ENCODE peak calls at places on chromosomes 2 and 18, in ten cellular contexts. M is fibroblast of mammary gland; E is sigmoid colon; P is glutamatergic neuron; N is lower lobe of right lung; W is GM10248; X is dorsolateral prefrontal cortex; F is fibroblast of pulmonary artery; R is HepG2; D is CD4-positive, alpha-beta T cell. J is an unnamed sample.

GRCh38 chr2:223460774-223461211 is 141.4 kb downstream of the SCG2 start:
- DNase-seq in D (no peak), P (no peak), W (no peak), E (no peak), X (no peak), N (no peak), F (peak), R (no peak), M (peak), J (no peak)

GRCh38 chr2:222320441-222321395 is 21.9 kb upstream of the PAX3 start:
- DNase-seq in F (no peak), R (no peak), D (no peak), N (no peak), M (no peak), E (no peak), P (peak), W (no peak), X (peak), J (no peak)

GRCh38 chr2:43142921-43143438 is 83.4 kb downstream of the ZFP36L2 start:
- DNase-seq in P (no peak), R (peak), E (no peak), M (peak), F (peak), W (no peak), D (no peak), N (no peak), X (no peak), J (peak)

GRCh38 chr2:24111407-24111861 is 11.7 kb downstream of the PFN4 start:
- DNase-seq in M (peak), E (no peak), W (no peak), N (no peak), F (no peak), R (no peak), X (no peak), D (no peak), P (no peak), J (no peak)

GRCh38 chr18:79579807-79580480 is 99.7 kb upstream of the CTDP1 start:
- DNase-seq in E (peak), X (no peak), F (no peak), P (no peak), W (no peak), D (no peak), N (peak), M (no peak), R (no peak), J (no peak)

GRCh38 chr2:161370981-161371380 is 45.1 kb upstream of the TBR1 start:
- DNase-seq in X (no peak), F (no peak), M (no peak), D (no peak), E (no peak), P (no peak), N (no peak), R (no peak), W (no peak), J (no peak)

GRCh38 chr2:54287532-54287931 is 31.5 kb upstream of the TSPYL6 start:
- DNase-seq in W (no peak), E (peak), M (no peak), P (no peak), D (no peak), N (no peak), R (no peak), F (no peak), X (no peak), J (no peak)

GRCh38 chr2:124836415-124836814 is 811.3 kb downstream of the CNTNAP5 start:
- DNase-seq in P (no peak), N (no peak), R (no peak), W (no peak), D (no peak), M (no peak), X (no peak), E (no peak), F (peak), J (no peak)

GRCh38 chr2:170845343-170845742 is 28.7 kb downstream of the GAD1 start:
- DNase-seq in W (no peak), P (peak), E (no peak), R (no peak), D (no peak), F (no peak), N (no peak), X (no peak), M (no peak), J (peak)

GRCh38 chr2:15316370-15316814 is 244.7 kb downstream of the NBAS start:
- DNase-seq in P (no peak), F (no peak), R (no peak), E (no peak), M (no peak), W (no peak), X (no peak), D (no peak), N (peak), J (peak)

GRCh38 chr2:2590796-2591541 is 259.9 kb upstream of the MYT1L start:
- DNase-seq in X (peak), R (no peak), W (no peak), P (no peak), N (no peak), F (no peak), E (no peak), D (no peak), M (no peak), J (no peak)

GRCh38 chr2:106852103-106852502 is 33.9 kb downstream of the ST6GAL2 start:
- DNase-seq in R (no peak), F (no peak), P (no peak), X (no peak), E (no peak), W (no peak), N (no peak), D (no peak), M (no peak), J (no peak)

GRCh38 chr2:143717053-143717452 is 587.8 kb downstream of the ARHGAP15 start:
- DNase-seq in F (peak), N (no peak), X (no peak), P (no peak), M (no peak), E (no peak), R (no peak), D (no peak), W (no peak), J (no peak)

GRCh38 chr2:230913406-230913805 is 11.6 kb downstream of the GPR55 start:
- DNase-seq in W (no peak), M (peak), E (peak), X (peak), R (peak), N (peak), F (peak), P (no peak), D (no peak), J (peak)

GRCh38 chr18:57859314-57859713 is 56.2 kb upstream of the ATP8B1 start:
- DNase-seq in M (peak), W (peak), D (no peak), F (peak), P (no peak), E (no peak), N (no peak), X (no peak), R (peak), J (peak)
- TF ChIP-seq CTCF in M (peak), W (peak), D (no peak), F (peak), P (peak), E (no peak), N (peak), X (no peak), R (peak), J (peak)

GRCh38 chr2:103153580-103153979 is 391.7 kb downstream of the TMEM182 start:
- DNase-seq in E (no peak), N (no peak), W (no peak), P (no peak), D (no peak), M (no peak), R (no peak), X (no peak), F (no peak), J (no peak)

GRCh38 chr2:103161456-103162289 is 399.8 kb downstream of the TMEM182 start:
- DNase-seq in X (no peak), M (peak), W (peak), R (peak), N (no peak), D (no peak), F (peak), E (no peak), P (no peak), J (peak)

GRCh38 chr2:103155308-103155707 is 393.5 kb downstream of the TMEM182 start:
- DNase-seq in F (no peak), D (no peak), P (no peak), N (no peak), X (no peak), M (no peak), W (no peak), E (no peak), R (no peak), J (no peak)

GRCh38 chr2:103159018-103159417 is 397.2 kb downstream of the TMEM182 start:
- DNase-seq in D (no peak), W (no peak), E (no peak), R (no peak), P (no peak), X (no peak), F (no peak), M (no peak), N (no peak), J (no peak)
- TF ChIP-seq CTCF in D (no peak), W (no peak), E (no peak), R (peak), P (no peak), X (no peak), F (no peak), M (no peak), N (no peak), J (no peak)

GRCh38 chr2:134470561-134471168 is 216.8 kb downstream of the MGAT5 start:
- DNase-seq in W (no peak), M (no peak), X (no peak), N (no peak), D (no peak), F (no peak), E (no peak), P (no peak), R (no peak), J (no peak)
- TF ChIP-seq CTCF in W (no peak), M (no peak), X (no peak), N (no peak), D (no peak), F (no peak), E (no peak), P (no peak), R (no peak), J (no peak)

DNA sequence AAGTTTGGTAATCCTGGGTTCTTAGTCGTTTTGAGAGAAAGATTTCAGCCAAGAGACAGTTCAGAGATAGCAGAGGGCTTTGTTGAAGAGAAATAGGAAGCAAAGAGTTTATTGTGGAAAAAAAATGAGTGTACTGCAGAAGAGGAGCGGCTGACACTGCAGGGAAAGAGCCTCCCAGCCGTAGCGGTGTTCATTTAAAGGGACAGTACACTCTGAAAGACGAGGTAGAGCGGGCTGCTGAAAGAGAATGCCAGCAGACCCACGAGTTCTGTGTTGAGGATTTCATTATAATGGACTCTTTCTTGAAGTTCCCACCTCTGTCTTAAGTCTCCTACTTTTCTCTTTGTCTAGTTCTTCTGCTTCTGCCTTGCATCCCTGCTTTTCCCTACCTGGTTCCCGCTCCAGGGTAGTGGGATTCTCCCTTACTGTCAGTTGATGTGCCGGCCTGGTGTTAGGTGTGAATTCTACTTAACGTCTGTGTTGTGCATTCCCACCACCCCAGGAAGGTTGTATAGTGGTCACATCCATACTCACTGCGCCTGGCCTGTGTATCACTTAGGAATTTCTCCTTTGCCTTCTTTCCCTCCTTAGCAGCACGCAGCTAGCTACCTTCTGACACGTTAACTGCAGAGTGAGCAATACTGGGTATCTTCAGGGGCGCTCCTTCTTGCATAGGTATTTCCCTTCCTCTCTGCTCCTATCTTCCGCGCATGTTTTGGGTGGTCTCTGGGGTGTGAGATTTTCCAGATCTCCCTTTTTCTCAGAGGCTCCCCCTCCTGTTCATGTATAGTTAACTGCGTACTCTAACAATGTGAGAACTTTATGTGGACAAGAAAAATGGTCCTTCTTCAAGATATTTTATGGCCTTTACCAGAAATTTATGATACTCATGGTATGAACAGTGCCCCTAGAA is 164.5 kb downstream of the PTH2R start:
- DNase-seq in D (no peak), P (no peak), M (no peak), W (no peak), X (no peak), N (no peak), R (no peak), F (no peak), E (no peak), J (no peak)
- TF ChIP-seq CTCF in D (no peak), P (no peak), M (no peak), W (no peak), X (no peak), N (no peak), R (no peak), F (no peak), E (no peak), J (no peak)

DNA sequence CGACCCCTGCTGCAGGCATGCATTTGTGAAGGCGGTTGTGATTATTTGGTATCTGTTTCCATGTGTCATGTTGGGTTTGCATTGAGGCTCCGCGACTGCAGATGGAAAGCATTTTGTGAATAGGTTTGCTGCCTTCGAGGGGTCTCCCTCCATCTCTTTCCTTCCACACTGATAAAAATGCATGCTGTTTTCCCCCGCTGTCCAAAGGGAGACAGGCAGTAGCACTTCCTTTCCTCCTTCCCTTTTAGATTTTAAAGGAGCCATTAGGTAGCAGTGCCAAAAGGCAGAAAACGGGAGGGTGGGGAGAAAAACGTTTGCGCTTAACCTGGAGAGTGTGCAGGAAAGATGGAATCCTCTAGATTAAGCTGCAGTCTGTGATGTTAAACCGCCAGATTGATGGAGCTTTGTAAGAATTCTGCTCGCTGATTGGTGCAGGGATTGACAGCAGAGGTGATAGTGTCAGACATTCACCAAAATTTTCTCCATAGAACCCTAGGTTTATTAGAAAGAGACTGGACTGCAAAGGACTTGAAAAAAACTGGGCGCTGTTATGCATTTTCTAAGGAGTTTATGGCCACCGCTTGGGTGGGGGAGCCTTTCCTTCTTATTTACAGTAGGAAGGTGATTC is 653 bp downstream of the MAPRE2 start:
- DNase-seq in E (no peak), M (no peak), N (no peak), R (no peak), X (no peak), D (no peak), F (no peak), P (no peak), W (peak), J (peak)
- TF ChIP-seq CTCF in E (no peak), M (no peak), N (no peak), R (no peak), X (no peak), D (no peak), F (no peak), P (no peak), W (no peak), J (no peak)

DNA sequence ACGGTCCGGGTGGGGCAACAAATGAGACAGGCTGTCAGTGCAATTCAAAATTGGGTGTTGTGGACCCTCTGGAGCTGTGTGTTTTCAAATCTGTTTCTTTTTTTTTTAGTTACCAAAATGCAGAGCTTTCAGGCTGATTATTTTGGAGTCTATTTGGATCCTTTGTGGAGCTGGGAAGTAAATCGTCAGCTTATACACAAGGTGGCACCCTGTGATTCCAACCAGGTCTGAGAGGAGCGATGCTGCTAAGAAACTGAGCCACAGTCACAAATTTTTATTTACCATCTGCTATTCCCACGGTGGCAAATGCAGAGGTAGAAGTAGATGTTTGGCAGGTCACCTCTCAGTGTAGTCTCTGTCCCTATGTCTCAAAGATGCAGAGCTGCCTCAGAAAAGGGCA is 3.8 kb upstream of the EPC2 start:
- DNase-seq in F (peak), X (peak), R (peak), P (no peak), M (peak), W (no peak), D (no peak), N (no peak), E (no peak), J (no peak)
- TF ChIP-seq CTCF in F (peak), X (peak), R (peak), P (no peak), M (peak), W (no peak), D (no peak), N (no peak), E (no peak), J (no peak)

GRCh38 chr2:94979406-94980375 is 45.8 kb upstream of the MAL start:
- DNase-seq in E (no peak), X (no peak), W (no peak), R (no peak), P (no peak), N (no peak), F (no peak), M (no peak), D (no peak), J (no peak)

GRCh38 chr2:94984964-94985575 is 40.4 kb upstream of the MAL start:
- DNase-seq in E (no peak), W (no peak), M (no peak), F (no peak), D (no peak), P (peak), N (no peak), X (no peak), R (no peak), J (no peak)

GRCh38 chr2:94982661-94983060 is 42.8 kb upstream of the MAL start:
- DNase-seq in P (peak), R (no peak), W (no peak), X (no peak), D (no peak), N (no peak), F (peak), E (no peak), M (peak), J (no peak)

GRCh38 chr2:94980406-94980805 is 45.1 kb upstream of the MAL start:
- DNase-seq in X (no peak), F (no peak), R (no peak), N (no peak), E (no peak), M (no peak), D (no peak), W (no peak), P (no peak), J (no peak)

GRCh38 chr2:94982156-94982555 is 43.4 kb upstream of the MAL start:
- DNase-seq in M (no peak), R (no peak), N (no peak), E (no peak), X (no peak), F (no peak), W (no peak), P (no peak), D (no peak), J (no peak)
- TF ChIP-seq CTCF in M (no peak), R (no peak), N (no peak), E (no peak), X (no peak), F (no peak), W (no peak), P (no peak), D (no peak), J (no peak)

DNA sequence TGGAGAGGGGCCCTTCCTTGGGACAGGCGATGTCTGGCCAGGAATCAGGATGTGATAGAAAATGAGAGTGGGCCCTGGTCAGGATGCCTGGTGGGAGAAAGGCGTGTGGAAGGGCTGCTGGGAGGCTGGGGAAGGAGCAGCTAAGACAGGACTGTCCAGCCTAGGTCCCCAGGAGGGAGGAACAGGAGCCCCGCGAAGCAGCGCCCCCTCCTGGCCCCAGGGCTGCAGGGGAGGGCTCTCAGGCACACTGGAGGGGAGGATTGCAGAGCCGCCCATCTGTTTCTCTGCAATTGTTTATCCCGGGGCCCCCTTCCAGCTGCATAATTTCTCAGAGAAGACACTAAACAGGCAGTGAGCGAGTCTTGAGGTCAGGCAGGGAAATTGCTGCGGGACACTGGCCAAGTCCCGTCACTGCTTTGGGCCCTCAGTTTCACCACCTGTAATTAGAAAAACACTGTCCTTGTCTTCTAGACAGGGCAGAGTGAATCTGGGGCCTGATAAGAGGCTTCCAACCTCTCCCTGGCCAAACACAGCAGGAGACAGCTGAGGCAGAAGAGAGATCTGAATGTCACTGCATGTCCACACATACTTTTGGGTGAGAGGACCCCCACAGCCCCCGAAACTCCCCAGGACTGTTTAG is 3.9 kb upstream of the NPPC start:
- DNase-seq in N (no peak), R (no peak), X (no peak), D (no peak), F (no peak), W (peak), E (peak), P (peak), M (peak), J (peak)
- TF ChIP-seq CTCF in N (no peak), R (peak), X (no peak), D (no peak), F (peak), W (peak), E (no peak), P (peak), M (peak), J (peak)

DNA sequence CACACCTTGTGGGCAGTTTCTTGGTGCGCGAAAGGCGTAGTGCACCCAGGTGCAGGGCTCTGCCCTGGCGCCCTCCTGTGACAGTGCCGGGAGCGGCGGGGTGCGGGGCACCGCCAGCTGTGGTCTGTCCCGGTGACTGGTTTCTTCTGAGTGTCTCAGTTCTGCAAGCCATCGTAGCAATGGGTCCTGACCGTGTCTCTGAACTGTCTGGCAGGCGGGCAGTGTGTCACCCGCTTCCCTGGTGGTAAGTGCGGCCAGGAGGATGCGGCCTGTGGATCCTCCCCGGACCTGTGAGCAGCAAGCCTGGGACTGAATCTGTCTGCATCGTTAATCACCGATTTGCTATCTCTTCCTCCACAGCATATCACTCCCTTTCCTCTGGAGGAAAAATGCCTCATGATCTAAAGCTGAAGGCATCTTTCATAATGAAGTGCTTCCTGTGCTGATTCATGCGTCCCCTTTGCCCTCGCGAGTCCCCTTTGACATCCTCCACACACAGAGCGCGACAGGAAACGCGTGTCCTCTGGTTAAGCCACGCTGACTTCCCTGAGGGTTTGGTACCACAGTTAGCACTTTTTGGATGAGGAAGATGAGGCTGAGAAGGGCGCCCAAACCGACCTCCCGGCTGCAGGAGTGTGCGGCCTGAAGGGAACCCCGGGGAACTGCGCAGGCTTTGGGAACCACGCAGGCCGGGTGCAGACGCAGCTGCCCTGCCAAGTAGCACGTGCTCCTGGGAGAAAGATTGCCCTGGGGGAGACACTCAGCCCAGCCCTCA is 416.0 kb upstream of the HS6ST1 start:
- DNase-seq in R (no peak), M (peak), W (no peak), F (peak), E (no peak), N (peak), X (no peak), P (no peak), D (no peak), J (peak)
- TF ChIP-seq CTCF in R (no peak), M (no peak), W (no peak), F (no peak), E (no peak), N (no peak), X (no peak), P (no peak), D (no peak), J (no peak)

J was measured in activated CD8-positive, alpha-beta T cell treated with anti-CD3 and anti-CD28 coated beads for 36 hours.